ENCODE peak calls at places on chromosomes 11 and 22, in eight cellular contexts. One of them, this sample, is unnamed. For H3K4me1, the result is how much of the 10 kb centered on the place peaks cover.

GRCh38 chr11:119373059-119373875 is 8.2 kb downstream of the USP2 start:
- DNase-seq in tibial nerve: no peak
- DNase-seq in PC-9: no peak
- DNase-seq in left ventricle myocardium inferior: no peak
- DNase-seq in GM23248: no peak
- DNase-seq in H9: no peak
- DNase-seq in right atrium auricular region: no peak
- DNase-seq in stomach: no peak
- DNase-seq in this sample: no peak

GRCh38 chr11:125165664-125166346 is 1.3 kb downstream of the PKNOX2 start:
- DNase-seq in GM23248: peak
- DNase-seq in PC-9: no peak
- DNase-seq in tibial nerve: no peak
- DNase-seq in left ventricle myocardium inferior: no peak
- DNase-seq in right atrium auricular region: no peak
- DNase-seq in H9: no peak
- DNase-seq in stomach: no peak
- DNase-seq in this sample: no peak

GRCh38 chr11:2523821-2524391 is 79.1 kb downstream of the KCNQ1 start:
- DNase-seq in GM23248: no peak
- DNase-seq in left ventricle myocardium inferior: peak
- DNase-seq in stomach: peak
- DNase-seq in right atrium auricular region: no peak
- DNase-seq in PC-9: no peak
- DNase-seq in tibial nerve: peak
- DNase-seq in H9: peak
- DNase-seq in this sample: no peak

GRCh38 chr22:24894220-24894975 is 52.1 kb downstream of the LHFPL7 start:
- DNase-seq in H9: no peak
- DNase-seq in left ventricle myocardium inferior: peak
- DNase-seq in PC-9: peak
- DNase-seq in stomach: peak
- DNase-seq in GM23248: peak
- DNase-seq in tibial nerve: peak
- DNase-seq in right atrium auricular region: peak
- DNase-seq in this sample: peak

GRCh38 chr11:14656536-14657457 is 13.2 kb downstream of the PDE3B start:
- DNase-seq in stomach: no peak
- DNase-seq in tibial nerve: no peak
- DNase-seq in right atrium auricular region: no peak
- DNase-seq in left ventricle myocardium inferior: no peak
- DNase-seq in GM23248: no peak
- DNase-seq in PC-9: no peak
- DNase-seq in H9: no peak
- DNase-seq in this sample: no peak

GRCh38 chr11:46121328-46121723 is at the start of gene PHF21A:
- DNase-seq in right atrium auricular region: peak
- DNase-seq in PC-9: peak
- DNase-seq in tibial nerve: peak
- DNase-seq in H9: peak
- DNase-seq in left ventricle myocardium inferior: peak
- DNase-seq in GM23248: peak
- DNase-seq in stomach: peak
- DNase-seq in this sample: peak

GRCh38 chr11:8282621-8283509 is 19.2 kb upstream of the LMO1 start:
- DNase-seq in stomach: no peak
- DNase-seq in tibial nerve: no peak
- DNase-seq in right atrium auricular region: peak
- DNase-seq in GM23248: no peak
- DNase-seq in PC-9: no peak
- DNase-seq in left ventricle myocardium inferior: no peak
- DNase-seq in H9: peak
- DNase-seq in this sample: no peak

GRCh38 chr11:11910541-11910940 is 68.8 kb downstream of the USP47 start:
- DNase-seq in H9: no peak
- DNase-seq in PC-9: no peak
- DNase-seq in GM23248: no peak
- DNase-seq in left ventricle myocardium inferior: no peak
- DNase-seq in stomach: no peak
- DNase-seq in right atrium auricular region: no peak
- DNase-seq in tibial nerve: no peak
- DNase-seq in this sample: no peak

GRCh38 chr11:3022300-3022967 is 30.3 kb upstream of the NAP1L4 start:
- DNase-seq in tibial nerve: no peak
- DNase-seq in H9: no peak
- DNase-seq in right atrium auricular region: no peak
- DNase-seq in GM23248: peak
- DNase-seq in stomach: no peak
- DNase-seq in PC-9: peak
- DNase-seq in left ventricle myocardium inferior: no peak
- DNase-seq in this sample: no peak

GRCh38 chr11:44848203-44848962 is 102.3 kb downstream of the TP53I11 start:
- DNase-seq in tibial nerve: no peak
- DNase-seq in H9: no peak
- DNase-seq in right atrium auricular region: no peak
- DNase-seq in GM23248: no peak
- DNase-seq in left ventricle myocardium inferior: no peak
- DNase-seq in PC-9: no peak
- DNase-seq in stomach: no peak
- DNase-seq in this sample: no peak

GRCh38 chr22:39133871-39134270 is 18.6 kb downstream of the CBX7 start:
- DNase-seq in right atrium auricular region: no peak
- DNase-seq in GM23248: no peak
- DNase-seq in tibial nerve: no peak
- DNase-seq in PC-9: no peak
- DNase-seq in left ventricle myocardium inferior: no peak
- DNase-seq in stomach: no peak
- DNase-seq in H9: no peak
- DNase-seq in this sample: no peak
- H3K27ac ChIP-seq in right atrium auricular region: no peak
- H3K27ac ChIP-seq in GM23248: no peak
- H3K27ac ChIP-seq in tibial nerve: no peak
- H3K27ac ChIP-seq in PC-9: no peak
- H3K27ac ChIP-seq in left ventricle myocardium inferior: no peak
- H3K27ac ChIP-seq in stomach: no peak
- H3K27ac ChIP-seq in H9: no peak
- H3K27ac ChIP-seq in this sample: no peak

DNA sequence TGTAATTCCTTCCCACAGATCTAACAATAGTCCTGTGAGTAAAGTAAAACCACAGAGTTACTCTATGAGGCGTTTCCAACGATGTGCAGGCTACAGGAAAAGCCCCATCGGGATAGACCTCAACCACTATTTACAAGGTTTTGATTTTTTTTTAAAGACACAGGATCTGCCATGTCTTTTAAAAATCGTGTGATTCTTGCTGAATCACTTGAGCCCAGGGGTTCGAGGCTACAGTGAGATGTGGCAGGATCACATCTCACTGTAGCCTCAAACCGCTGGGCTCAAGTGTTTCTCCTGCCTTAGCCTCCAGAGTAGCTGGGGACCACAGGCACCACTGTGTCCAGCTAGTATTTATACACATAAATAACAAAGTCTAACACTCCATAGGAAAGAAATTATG is 7.8 kb downstream of the TAF1D start:
- DNase-seq in stomach: no peak
- DNase-seq in right atrium auricular region: no peak
- DNase-seq in GM23248: no peak
- DNase-seq in left ventricle myocardium inferior: no peak
- DNase-seq in tibial nerve: no peak
- DNase-seq in PC-9: no peak
- DNase-seq in H9: no peak
- DNase-seq in this sample: no peak
- H3K4me1 ChIP-seq in stomach: under half
- H3K4me1 ChIP-seq in right atrium auricular region: under half
- H3K4me1 ChIP-seq in GM23248: under half
- H3K4me1 ChIP-seq in left ventricle myocardium inferior: under half
- H3K4me1 ChIP-seq in tibial nerve: under half
- H3K4me1 ChIP-seq in PC-9: under half
- H3K4me1 ChIP-seq in H9: under half
- H3K4me1 ChIP-seq in this sample: under half

GRCh38 chr11:80241766-80242165 is 800.9 kb upstream of the TENM4 start:
- DNase-seq in GM23248: no peak
- DNase-seq in left ventricle myocardium inferior: no peak
- DNase-seq in stomach: no peak
- DNase-seq in tibial nerve: no peak
- DNase-seq in H9: no peak
- DNase-seq in PC-9: peak
- DNase-seq in right atrium auricular region: no peak
- DNase-seq in this sample: no peak

GRCh38 chr11:80240245-80240644 is 799.4 kb upstream of the TENM4 start:
- DNase-seq in tibial nerve: no peak
- DNase-seq in PC-9: no peak
- DNase-seq in stomach: no peak
- DNase-seq in right atrium auricular region: no peak
- DNase-seq in left ventricle myocardium inferior: no peak
- DNase-seq in H9: no peak
- DNase-seq in GM23248: no peak
- DNase-seq in this sample: no peak

DNA sequence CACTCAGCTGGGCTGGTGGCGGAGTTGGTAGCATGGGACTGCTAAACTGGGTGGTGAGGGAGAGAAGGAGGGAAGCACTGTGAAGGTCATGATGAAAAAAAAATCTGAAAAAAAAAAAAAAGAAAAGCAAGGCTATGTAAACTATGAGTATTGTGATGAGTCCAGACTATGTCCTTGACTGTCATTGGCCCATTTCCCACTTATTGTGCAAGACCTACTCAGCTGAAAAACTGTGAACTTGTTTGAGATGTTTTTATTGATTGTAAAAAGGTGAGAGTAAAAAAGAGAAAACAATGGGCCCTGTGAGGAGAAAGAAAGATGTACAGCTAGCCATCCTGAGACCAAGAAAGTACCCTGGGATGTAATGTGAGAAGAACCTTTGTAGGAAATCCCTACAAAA is 798.4 kb upstream of the TENM4 start:
- DNase-seq in right atrium auricular region: no peak
- DNase-seq in left ventricle myocardium inferior: no peak
- DNase-seq in stomach: no peak
- DNase-seq in tibial nerve: no peak
- DNase-seq in H9: no peak
- DNase-seq in GM23248: no peak
- DNase-seq in PC-9: no peak
- DNase-seq in this sample: peak
- H3K27ac ChIP-seq in right atrium auricular region: no peak
- H3K27ac ChIP-seq in left ventricle myocardium inferior: no peak
- H3K27ac ChIP-seq in stomach: no peak
- H3K27ac ChIP-seq in tibial nerve: no peak
- H3K27ac ChIP-seq in H9: no peak
- H3K27ac ChIP-seq in GM23248: no peak
- H3K27ac ChIP-seq in PC-9: no peak
- H3K27ac ChIP-seq in this sample: no peak

DNA sequence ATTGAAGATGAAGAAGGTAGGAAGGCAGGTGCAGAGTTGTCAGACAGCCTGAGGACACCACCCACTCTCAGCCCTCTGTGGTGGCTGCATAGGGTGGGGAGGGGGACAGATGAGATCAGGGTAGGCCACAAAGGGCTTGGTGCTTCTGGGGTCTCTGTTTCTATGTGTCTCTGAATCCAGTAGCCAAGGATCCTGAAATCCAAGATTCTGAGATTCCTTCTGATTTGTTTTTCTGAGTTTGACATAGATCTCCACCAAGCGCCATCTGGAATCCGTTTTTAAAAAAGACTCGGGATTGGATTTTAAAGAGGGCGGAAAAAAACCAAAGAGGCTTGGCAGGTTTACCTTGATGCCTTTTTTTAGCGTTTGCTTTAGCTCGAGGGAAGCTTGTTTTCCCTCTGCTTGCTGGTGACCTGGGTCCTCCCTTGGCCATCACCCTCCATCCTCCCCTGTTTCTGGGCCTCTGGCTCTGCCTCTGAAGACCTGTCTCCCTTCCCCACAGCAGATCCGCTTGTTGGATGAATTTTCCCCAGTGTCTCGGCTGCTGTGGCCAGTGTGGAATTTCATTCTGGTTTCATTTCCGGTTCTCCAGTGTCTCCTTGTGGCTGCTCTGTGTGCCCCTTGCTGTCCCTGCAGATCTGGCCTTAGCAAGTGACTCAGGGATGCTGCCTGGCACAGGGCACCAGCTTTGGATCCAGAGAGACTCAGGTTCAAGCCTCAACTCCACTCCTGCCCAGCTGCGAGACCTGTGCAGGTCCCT is 15.0 kb downstream of the SYNGR1 start:
- DNase-seq in right atrium auricular region: no peak
- DNase-seq in H9: no peak
- DNase-seq in PC-9: no peak
- DNase-seq in left ventricle myocardium inferior: no peak
- DNase-seq in GM23248: peak
- DNase-seq in stomach: no peak
- DNase-seq in tibial nerve: no peak
- DNase-seq in this sample: no peak
- H3K4me1 ChIP-seq in right atrium auricular region: under half
- H3K4me1 ChIP-seq in H9: under half
- H3K4me1 ChIP-seq in PC-9: under half
- H3K4me1 ChIP-seq in left ventricle myocardium inferior: under half
- H3K4me1 ChIP-seq in GM23248: under half
- H3K4me1 ChIP-seq in stomach: under half
- H3K4me1 ChIP-seq in tibial nerve: under half
- H3K4me1 ChIP-seq in this sample: under half

GRCh38 chr22:40609216-40609615 is 27.3 kb downstream of the MRTFA start:
- DNase-seq in left ventricle myocardium inferior: no peak
- DNase-seq in right atrium auricular region: no peak
- DNase-seq in tibial nerve: no peak
- DNase-seq in GM23248: peak
- DNase-seq in PC-9: no peak
- DNase-seq in stomach: no peak
- DNase-seq in H9: no peak
- DNase-seq in this sample: no peak

GRCh38 chr22:40607506-40607905 is 29.0 kb downstream of the MRTFA start:
- DNase-seq in GM23248: no peak
- DNase-seq in tibial nerve: no peak
- DNase-seq in left ventricle myocardium inferior: no peak
- DNase-seq in right atrium auricular region: no peak
- DNase-seq in PC-9: no peak
- DNase-seq in stomach: no peak
- DNase-seq in H9: no peak
- DNase-seq in this sample: no peak

GRCh38 chr22:40603088-40603605 is 33.4 kb downstream of the MRTFA start:
- DNase-seq in right atrium auricular region: no peak
- DNase-seq in tibial nerve: no peak
- DNase-seq in GM23248: peak
- DNase-seq in PC-9: peak
- DNase-seq in stomach: no peak
- DNase-seq in H9: no peak
- DNase-seq in left ventricle myocardium inferior: no peak
- DNase-seq in this sample: no peak

GRCh38 chr22:40605676-40606250 is 30.8 kb downstream of the MRTFA start:
- DNase-seq in stomach: no peak
- DNase-seq in GM23248: peak
- DNase-seq in right atrium auricular region: no peak
- DNase-seq in H9: no peak
- DNase-seq in left ventricle myocardium inferior: no peak
- DNase-seq in tibial nerve: no peak
- DNase-seq in PC-9: peak
- DNase-seq in this sample: no peak

GRCh38 chr22:40606306-40606705 is 30.2 kb downstream of the MRTFA start:
- DNase-seq in PC-9: no peak
- DNase-seq in GM23248: no peak
- DNase-seq in left ventricle myocardium inferior: no peak
- DNase-seq in right atrium auricular region: no peak
- DNase-seq in stomach: no peak
- DNase-seq in tibial nerve: no peak
- DNase-seq in H9: no peak
- DNase-seq in this sample: no peak
- H3K27ac ChIP-seq in PC-9: peak
- H3K27ac ChIP-seq in GM23248: no peak
- H3K27ac ChIP-seq in left ventricle myocardium inferior: peak
- H3K27ac ChIP-seq in right atrium auricular region: peak
- H3K27ac ChIP-seq in stomach: peak
- H3K27ac ChIP-seq in tibial nerve: no peak
- H3K27ac ChIP-seq in H9: no peak
- H3K27ac ChIP-seq in this sample: no peak

This sample was measured in prostate gland.